ENCODE peak calls at places on chromosome 2, in ten cellular contexts. M, H, W, U, D, S, C, O, K and V are unnamed samples.

GRCh38 chr2:168560817-168561485 is 104.9 kb downstream of the CERS6 start:
- DNase-seq in M (no peak), H (no peak), W (no peak), U (no peak), D (no peak), S (no peak), C (no peak), O (no peak), K (no peak), V (no peak)

GRCh38 chr2:10344105-10345066 is 41.7 kb downstream of the HPCAL1 start:
- DNase-seq in M (no peak), H (no peak), W (no peak), U (peak), D (peak), S (no peak), C (no peak), O (no peak), K (no peak), V (no peak)

GRCh38 chr2:26448651-26449050 is 29.3 kb downstream of the OTOF start:
- DNase-seq in M (no peak), H (no peak), W (no peak), U (no peak), D (no peak), S (no peak), C (no peak), O (no peak), K (no peak), V (no peak)

GRCh38 chr2:150470435-150470834 is 17.0 kb downstream of the RND3 start:
- DNase-seq in M (no peak), H (no peak), W (no peak), U (no peak), D (no peak), S (no peak), C (no peak), O (no peak), K (no peak), V (no peak)

GRCh38 chr2:69770193-69770702 is 28.3 kb downstream of the ANXA4 start:
- DNase-seq in M (no peak), H (no peak), W (peak), U (no peak), D (peak), S (peak), C (no peak), O (no peak), K (no peak), V (no peak)

GRCh38 chr2:46269545-46270273 is 27.5 kb upstream of the EPAS1 start:
- DNase-seq in M (no peak), H (no peak), W (no peak), U (no peak), D (peak), S (peak), C (no peak), O (no peak), K (no peak), V (no peak)

GRCh38 chr2:10768063-10768507 is 44.5 kb downstream of the PDIA6 start:
- DNase-seq in M (no peak), H (no peak), W (no peak), U (no peak), D (no peak), S (no peak), C (no peak), O (no peak), K (no peak), V (no peak)

GRCh38 chr2:106197878-106198277 is 3.8 kb upstream of the UXS1 start:
- DNase-seq in M (no peak), H (no peak), W (peak), U (no peak), D (peak), S (peak), C (no peak), O (no peak), K (no peak), V (no peak)

GRCh38 chr2:181371782-181372292 is 85.3 kb upstream of the ITGA4 start:
- DNase-seq in M (no peak), H (no peak), W (no peak), U (no peak), D (peak), S (peak), C (no peak), O (no peak), K (no peak), V (no peak)

GRCh38 chr2:208269091-208269490 is 3.0 kb downstream of the PIKFYVE start:
- DNase-seq in M (no peak), H (no peak), W (no peak), U (no peak), D (no peak), S (no peak), C (peak), O (no peak), K (no peak), V (no peak)

GRCh38 chr2:74440005-74440377 is 1.7 kb downstream of the RTKN start:
- DNase-seq in M (peak), H (no peak), W (peak), U (no peak), D (peak), S (peak), C (no peak), O (no peak), K (no peak), V (peak)

GRCh38 chr2:203909192-203909945 is 27.2 kb upstream of the ICOS start:
- DNase-seq in M (no peak), H (no peak), W (no peak), U (no peak), D (peak), S (peak), C (no peak), O (no peak), K (no peak), V (peak)

GRCh38 chr2:64283641-64284371 is 139.6 kb upstream of the PELI1 start:
- DNase-seq in M (no peak), H (no peak), W (no peak), U (no peak), D (no peak), S (no peak), C (peak), O (no peak), K (no peak), V (no peak)

GRCh38 chr2:234770081-234770506 is 181.7 kb upstream of the SH3BP4 start:
- DNase-seq in M (no peak), H (no peak), W (no peak), U (no peak), D (peak), S (peak), C (no peak), O (no peak), K (no peak), V (no peak)

GRCh38 chr2:68594674-68595492 is 48.5 kb upstream of the PROKR1 start:
- DNase-seq in M (peak), H (peak), W (no peak), U (peak), D (peak), S (peak), C (peak), O (peak), K (no peak), V (peak)

GRCh38 chr2:172821370-172822338 is 86.0 kb downstream of the RAPGEF4 start:
- DNase-seq in M (no peak), H (no peak), W (no peak), U (no peak), D (peak), S (peak), C (no peak), O (no peak), K (no peak), V (no peak)

GRCh38 chr2:86074811-86075210 is 30.9 kb downstream of the POLR1A start:
- DNase-seq in M (no peak), H (no peak), W (no peak), U (no peak), D (no peak), S (no peak), C (no peak), O (no peak), K (no peak), V (no peak)

GRCh38 chr2:46669996-46670793 is 190.8 kb downstream of the TMEM247 start:
- DNase-seq in M (no peak), H (no peak), W (no peak), U (no peak), D (peak), S (peak), C (no peak), O (no peak), K (no peak), V (no peak)

GRCh38 chr2:101003278-101003775 is 1.2 kb downstream of the RPL31 start:
- DNase-seq in M (no peak), H (no peak), W (no peak), U (no peak), D (no peak), S (peak), C (no peak), O (no peak), K (no peak), V (peak)

GRCh38 chr2:160363961-160364733 is 129.5 kb downstream of the RBMS1 start:
- DNase-seq in M (no peak), H (no peak), W (no peak), U (no peak), D (no peak), S (peak), C (no peak), O (no peak), K (no peak), V (no peak)

GRCh38 chr2:54649633-54650032 is 73.8 kb upstream of the EML6 start:
- DNase-seq in M (no peak), H (no peak), W (no peak), U (no peak), D (no peak), S (no peak), C (no peak), O (no peak), K (no peak), V (no peak)

GRCh38 chr2:158600155-158600802 is 143.5 kb downstream of the PKP4 start:
- DNase-seq in M (peak), H (peak), W (peak), U (no peak), D (peak), S (peak), C (no peak), O (no peak), K (peak), V (no peak)

GRCh38 chr2:160427629-160428424 is 65.8 kb downstream of the RBMS1 start:
- DNase-seq in M (no peak), H (no peak), W (no peak), U (no peak), D (peak), S (peak), C (peak), O (peak), K (no peak), V (no peak)

GRCh38 chr2:55992465-55992864 is 68.9 kb upstream of the EFEMP1 start:
- DNase-seq in M (no peak), H (no peak), W (peak), U (no peak), D (peak), S (peak), C (no peak), O (no peak), K (peak), V (no peak)

GRCh38 chr2:113848758-113849460 is 41.0 kb upstream of the ACTR3 start:
- DNase-seq in M (no peak), H (no peak), W (no peak), U (no peak), D (peak), S (no peak), C (no peak), O (no peak), K (no peak), V (no peak)

GRCh38 chr2:237594514-237594871 is 4.0 kb upstream of the RAB17 start:
- DNase-seq in M (peak), H (no peak), W (no peak), U (no peak), D (no peak), S (peak), C (no peak), O (no peak), K (no peak), V (no peak)

GRCh38 chr2:160454070-160454797 is 39.4 kb downstream of the RBMS1 start:
- DNase-seq in M (no peak), H (no peak), W (no peak), U (no peak), D (no peak), S (no peak), C (no peak), O (no peak), K (no peak), V (no peak)

GRCh38 chr2:10014418-10015190 is 28.7 kb upstream of the KLF11 start:
- DNase-seq in M (no peak), H (no peak), W (no peak), U (peak), D (no peak), S (no peak), C (no peak), O (no peak), K (no peak), V (no peak)

GRCh38 chr2:214577769-214578168 is 166.9 kb downstream of the VWC2L start:
- DNase-seq in M (no peak), H (no peak), W (no peak), U (no peak), D (peak), S (no peak), C (no peak), O (no peak), K (no peak), V (no peak)

GRCh38 chr2:210445116-210445707 is 31.3 kb downstream of the LANCL1 start:
- DNase-seq in M (no peak), H (no peak), W (no peak), U (no peak), D (peak), S (peak), C (peak), O (no peak), K (no peak), V (no peak)

GRCh38 chr2:190922411-190922810 is 41.8 kb downstream of the GLS start:
- DNase-seq in M (no peak), H (no peak), W (no peak), U (no peak), D (peak), S (peak), C (no peak), O (no peak), K (no peak), V (no peak)

GRCh38 chr2:121018136-121019057 is 266.6 kb downstream of the TFCP2L1 start:
- DNase-seq in M (no peak), H (no peak), W (no peak), U (no peak), D (peak), S (peak), C (no peak), O (no peak), K (no peak), V (peak)

DNA sequence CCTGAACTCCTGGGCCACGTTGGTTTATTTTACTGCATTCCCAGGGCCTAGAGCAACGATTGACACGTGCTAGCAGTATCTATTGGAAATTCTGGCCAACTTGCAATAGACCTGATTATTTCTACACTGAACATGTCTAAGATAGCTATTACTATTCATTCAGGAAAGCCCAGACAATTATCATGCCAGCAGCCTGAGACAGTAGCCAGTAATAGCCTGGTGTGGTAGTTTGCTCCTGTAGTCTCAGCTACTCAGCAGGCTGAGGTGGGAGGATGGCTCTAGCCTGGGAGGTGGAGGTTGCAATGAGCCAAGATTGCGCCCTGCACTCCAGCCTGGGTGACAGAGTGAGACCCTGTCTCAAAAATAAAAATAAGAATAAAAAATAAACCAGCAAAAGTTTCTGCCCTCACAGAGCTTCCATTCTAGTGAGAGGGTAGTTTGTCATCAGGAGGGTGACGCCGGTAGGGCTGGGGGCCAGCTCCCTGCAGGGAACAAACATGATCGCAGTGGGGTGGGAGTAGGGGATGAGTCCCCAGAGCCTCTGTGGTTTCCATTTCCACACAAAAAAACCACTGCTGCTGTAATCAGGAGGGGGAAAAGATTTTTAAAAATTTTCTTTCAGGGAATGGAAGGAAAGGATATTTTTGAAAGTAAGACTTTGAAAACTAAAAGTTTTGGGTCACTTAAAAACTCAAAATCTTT is 4.3 kb downstream of the CASP8 start:
- DNase-seq in M (no peak), H (no peak), W (no peak), U (no peak), D (peak), S (no peak), C (no peak), O (no peak), K (no peak), V (no peak)
- TF ChIP-seq CTCF in M (no peak), H (no peak), W (no peak), U (no peak), D (no peak), S (no peak), C (no peak), O (no peak), K (no peak), V (no peak)

GRCh38 chr2:128716371-128716770 is 397.7 kb upstream of the HS6ST1 start:
- DNase-seq in M (no peak), H (no peak), W (no peak), U (no peak), D (no peak), S (no peak), C (no peak), O (no peak), K (no peak), V (no peak)

GRCh38 chr2:128717758-128718710 is 399.4 kb upstream of the HS6ST1 start:
- DNase-seq in M (no peak), H (no peak), W (no peak), U (no peak), D (no peak), S (no peak), C (no peak), O (no peak), K (no peak), V (no peak)

GRCh38 chr2:128715360-128715759 is 396.7 kb upstream of the HS6ST1 start:
- DNase-seq in M (no peak), H (no peak), W (no peak), U (no peak), D (no peak), S (no peak), C (no peak), O (no peak), K (no peak), V (no peak)

GRCh38 chr2:128714285-128714684 is 395.6 kb upstream of the HS6ST1 start:
- DNase-seq in M (no peak), H (no peak), W (no peak), U (no peak), D (no peak), S (no peak), C (no peak), O (no peak), K (no peak), V (no peak)

DNA sequence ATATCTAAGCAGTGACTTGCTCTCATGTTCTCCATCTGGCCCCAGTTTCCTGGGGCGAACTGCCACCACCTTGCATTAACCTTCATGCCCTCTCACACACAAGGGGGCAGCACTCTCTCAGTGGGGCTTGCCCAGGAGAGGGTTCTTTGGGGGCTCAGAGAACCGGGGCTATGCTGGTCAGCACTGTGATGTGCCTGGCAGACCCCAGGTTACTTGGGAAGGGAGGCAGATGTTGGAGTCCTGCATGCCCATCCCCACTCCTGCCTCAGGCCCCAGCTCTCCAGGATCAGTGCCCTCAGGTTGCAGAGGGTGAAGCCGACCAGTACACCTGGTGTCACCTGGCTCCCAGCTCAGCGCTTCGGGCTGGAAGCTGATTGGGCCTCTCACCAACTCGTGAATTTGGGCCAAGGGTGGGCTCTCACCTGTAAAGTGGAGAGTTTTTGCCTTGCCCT is 396.2 kb upstream of the HS6ST1 start:
- DNase-seq in M (no peak), H (no peak), W (no peak), U (no peak), D (no peak), S (no peak), C (peak), O (no peak), K (no peak), V (no peak)
- TF ChIP-seq CTCF in M (no peak), H (no peak), W (no peak), U (no peak), D (no peak), S (peak), C (no peak), O (peak), K (no peak), V (peak)

GRCh38 chr2:119028327-119029174 is 86.6 kb downstream of the MARCO start:
- DNase-seq in M (no peak), H (peak), W (no peak), U (no peak), D (peak), S (peak), C (no peak), O (no peak), K (no peak), V (peak)
- TF ChIP-seq CTCF in M (peak), H (no peak), W (no peak), U (peak), D (peak), S (peak), C (no peak), O (peak), K (no peak), V (peak)

GRCh38 chr2:143617803-143618415 is 488.7 kb downstream of the ARHGAP15 start:
- DNase-seq in M (no peak), H (no peak), W (no peak), U (no peak), D (no peak), S (no peak), C (no peak), O (no peak), K (no peak), V (no peak)

DNA sequence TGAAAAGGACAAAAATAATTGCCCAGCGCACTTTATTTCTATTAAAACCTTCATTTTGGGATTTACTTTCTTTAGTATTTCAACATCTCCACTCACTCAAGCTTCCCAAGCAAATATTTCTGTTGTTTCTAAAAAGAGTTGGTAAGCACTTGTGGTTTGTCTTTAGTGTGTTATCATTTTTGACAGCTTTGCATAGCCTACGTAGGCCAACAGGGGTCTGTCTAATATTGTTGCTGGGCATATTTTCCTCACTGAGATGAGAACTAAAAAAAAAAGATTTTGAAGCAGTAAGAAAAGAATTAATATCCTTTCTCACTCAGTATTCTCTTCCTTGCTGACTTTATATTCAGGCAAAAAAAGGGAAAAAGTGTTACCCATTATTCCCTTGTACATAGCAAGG is 494.1 kb downstream of the ARHGAP15 start:
- DNase-seq in M (no peak), H (no peak), W (no peak), U (no peak), D (no peak), S (peak), C (no peak), O (no peak), K (no peak), V (no peak)
- TF ChIP-seq CTCF in M (no peak), H (no peak), W (no peak), U (no peak), D (no peak), S (no peak), C (no peak), O (no peak), K (no peak), V (no peak)